ENCODE peak calls at places on chromosome 3, in ten cellular contexts. Z is Peyer's patch, N is foreskin fibroblast, H is BJ, K is fibroblast of mammary gland, U is astrocyte of the spinal cord, W is WERI-Rb-1, T is gastrocnemius medialis, P is endodermal cell, D is left ventricle myocardium inferior. F is an unnamed sample.

GRCh38 chr3:128011140-128011539 is 41.1 kb upstream of the SEC61A1 start:
- DNase-seq in Z (no peak), N (no peak), H (no peak), K (peak), U (peak), W (peak), T (no peak), P (peak), D (no peak), F (peak)

GRCh38 chr3:177827517-177828249 is 630.4 kb upstream of the TBL1XR1 start:
- DNase-seq in Z (no peak), N (peak), H (peak), K (peak), U (peak), W (no peak), T (no peak), P (no peak), D (no peak), F (peak)

GRCh38 chr3:99970198-99970597 is 144.1 kb downstream of the FILIP1L start:
- DNase-seq in Z (no peak), N (no peak), H (no peak), K (no peak), U (no peak), W (no peak), T (no peak), P (no peak), D (no peak), F (no peak)

GRCh38 chr3:6721496-6721895 is 139.4 kb upstream of the GRM7 start:
- DNase-seq in Z (no peak), N (no peak), H (no peak), K (no peak), U (no peak), W (no peak), T (no peak), P (no peak), D (no peak), F (no peak)

GRCh38 chr3:9080165-9080564 is 116.9 kb upstream of the RAD18 start:
- DNase-seq in Z (no peak), N (no peak), H (no peak), K (peak), U (no peak), W (no peak), T (no peak), P (no peak), D (no peak), F (no peak)

GRCh38 chr3:113275876-113276580 is 64.7 kb downstream of the BOC start:
- DNase-seq in Z (peak), N (peak), H (no peak), K (peak), U (peak), W (peak), T (peak), P (peak), D (peak), F (peak)

GRCh38 chr3:146709969-146710368 is 104.8 kb upstream of the PLSCR5 start:
- DNase-seq in Z (no peak), N (no peak), H (no peak), K (peak), U (no peak), W (no peak), T (no peak), P (no peak), D (no peak), F (peak)

GRCh38 chr3:110341047-110341446 is 730.6 kb upstream of the NECTIN3 start:
- DNase-seq in Z (no peak), N (peak), H (peak), K (peak), U (peak), W (no peak), T (no peak), P (no peak), D (no peak), F (peak)

GRCh38 chr3:81744366-81744765 is 17.1 kb downstream of the GBE1 start:
- DNase-seq in Z (no peak), N (peak), H (peak), K (peak), U (peak), W (no peak), T (peak), P (no peak), D (no peak), F (peak)

GRCh38 chr3:141246958-141247301 is 15.3 kb downstream of the PXYLP1 start:
- DNase-seq in Z (no peak), N (no peak), H (no peak), K (no peak), U (no peak), W (no peak), T (no peak), P (peak), D (no peak), F (no peak)

GRCh38 chr3:28294667-28295413 is 53.4 kb downstream of the CMC1 start:
- DNase-seq in Z (no peak), N (no peak), H (no peak), K (no peak), U (no peak), W (no peak), T (no peak), P (no peak), D (no peak), F (no peak)

GRCh38 chr3:17111556-17111955 is 226.8 kb downstream of the PLCL2 start:
- DNase-seq in Z (no peak), N (peak), H (no peak), K (peak), U (no peak), W (no peak), T (no peak), P (no peak), D (no peak), F (no peak)

GRCh38 chr3:60645801-60646200 is 605.5 kb downstream of the FHIT start:
- DNase-seq in Z (no peak), N (no peak), H (no peak), K (no peak), U (no peak), W (no peak), T (no peak), P (no peak), D (no peak), F (peak)

GRCh38 chr3:64343692-64344440 is 118.6 kb upstream of the PRICKLE2 start:
- DNase-seq in Z (no peak), N (peak), H (no peak), K (peak), U (peak), W (no peak), T (no peak), P (peak), D (no peak), F (peak)

GRCh38 chr3:8848696-8849131 is 79.3 kb upstream of the OXTR start:
- DNase-seq in Z (no peak), N (peak), H (no peak), K (peak), U (peak), W (no peak), T (no peak), P (peak), D (no peak), F (peak)

GRCh38 chr3:186869253-186870235 is 27.0 kb downstream of the ADIPOQ start:
- DNase-seq in Z (no peak), N (no peak), H (no peak), K (peak), U (peak), W (no peak), T (no peak), P (no peak), D (no peak), F (no peak)

GRCh38 chr3:42667523-42668402 is 14.3 kb downstream of the ZBTB47 start:
- DNase-seq in Z (no peak), N (no peak), H (no peak), K (peak), U (no peak), W (peak), T (peak), P (peak), D (no peak), F (peak)

GRCh38 chr3:185059766-185060165 is 93.1 kb downstream of the C3orf70 start:
- DNase-seq in Z (no peak), N (no peak), H (no peak), K (no peak), U (no peak), W (no peak), T (peak), P (no peak), D (no peak), F (no peak)

GRCh38 chr3:171862993-171863521 is 19.9 kb downstream of the TMEM212 start:
- DNase-seq in Z (no peak), N (no peak), H (peak), K (no peak), U (peak), W (no peak), T (no peak), P (peak), D (no peak), F (peak)

GRCh38 chr3:195442573-195443390 is at the start of gene ACAP2:
- DNase-seq in Z (peak), N (peak), H (peak), K (peak), U (peak), W (peak), T (peak), P (peak), D (peak), F (peak)

GRCh38 chr3:195445885-195446284 is 3.1 kb upstream of the ACAP2 start:
- DNase-seq in Z (no peak), N (no peak), H (no peak), K (no peak), U (no peak), W (no peak), T (no peak), P (no peak), D (no peak), F (no peak)

GRCh38 chr3:195441476-195441970 is 1.3 kb downstream of the ACAP2 start:
- DNase-seq in Z (no peak), N (no peak), H (no peak), K (no peak), U (peak), W (no peak), T (no peak), P (no peak), D (no peak), F (peak)

GRCh38 chr3:195441971-195442572 is 748 bp downstream of the ACAP2 start:
- DNase-seq in Z (peak), N (peak), H (no peak), K (peak), U (peak), W (peak), T (peak), P (peak), D (peak), F (peak)

DNA sequence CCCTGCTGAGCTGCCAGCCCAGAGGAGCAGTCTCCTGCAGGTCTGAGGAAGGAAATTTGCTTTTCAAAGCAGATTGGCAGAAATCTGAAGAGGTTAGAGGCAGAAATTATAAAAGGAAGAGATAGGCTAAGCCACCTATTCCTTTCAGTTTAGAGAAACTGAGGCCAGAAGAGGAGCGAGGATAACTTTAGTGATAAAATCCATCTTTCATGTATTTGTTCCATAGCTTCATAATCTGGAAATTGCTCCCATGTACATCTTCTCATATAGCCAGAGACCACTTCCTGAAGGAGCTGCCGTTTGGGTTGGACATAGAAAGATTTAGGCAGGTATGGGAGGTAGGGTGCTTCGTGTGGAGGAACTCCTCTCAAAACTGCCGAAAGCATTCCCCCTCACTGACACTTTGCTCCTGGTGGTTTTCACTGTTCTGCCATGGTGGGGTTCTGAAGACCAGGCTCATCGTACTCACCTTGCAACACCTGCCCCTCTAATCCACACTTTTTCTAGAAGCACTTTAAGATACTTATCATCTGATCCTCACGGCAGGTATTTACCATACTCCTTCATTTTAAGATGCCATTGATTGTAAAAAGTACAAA is 670 bp upstream of the ACAP2 start:
- DNase-seq in Z (no peak), N (no peak), H (no peak), K (no peak), U (no peak), W (no peak), T (no peak), P (peak), D (no peak), F (no peak)
- H3K4me3 ChIP-seq in Z (peak), N (peak), H (no peak), K (peak), U (peak), W (peak), T (peak), P (peak), D (peak), F (peak)

GRCh38 chr3:66567066-66567465 is 66.2 kb upstream of the LRIG1 start:
- DNase-seq in Z (no peak), N (peak), H (no peak), K (peak), U (peak), W (no peak), T (no peak), P (no peak), D (no peak), F (no peak)
- TF ChIP-seq CTCF in Z (no peak), N (no peak), H (no peak), K (no peak), U (no peak), W (no peak), T (no peak), P (no peak), D (no peak), F (no peak)

GRCh38 chr3:117218709-117219108 is 509.1 kb downstream of the TUSC7 start:
- DNase-seq in Z (no peak), N (no peak), H (no peak), K (no peak), U (no peak), W (no peak), T (no peak), P (no peak), D (no peak), F (no peak)
- H3K4me3 ChIP-seq in Z (no peak), N (no peak), H (no peak), K (no peak), U (no peak), W (no peak), T (no peak), P (no peak), D (no peak), F (no peak)

DNA sequence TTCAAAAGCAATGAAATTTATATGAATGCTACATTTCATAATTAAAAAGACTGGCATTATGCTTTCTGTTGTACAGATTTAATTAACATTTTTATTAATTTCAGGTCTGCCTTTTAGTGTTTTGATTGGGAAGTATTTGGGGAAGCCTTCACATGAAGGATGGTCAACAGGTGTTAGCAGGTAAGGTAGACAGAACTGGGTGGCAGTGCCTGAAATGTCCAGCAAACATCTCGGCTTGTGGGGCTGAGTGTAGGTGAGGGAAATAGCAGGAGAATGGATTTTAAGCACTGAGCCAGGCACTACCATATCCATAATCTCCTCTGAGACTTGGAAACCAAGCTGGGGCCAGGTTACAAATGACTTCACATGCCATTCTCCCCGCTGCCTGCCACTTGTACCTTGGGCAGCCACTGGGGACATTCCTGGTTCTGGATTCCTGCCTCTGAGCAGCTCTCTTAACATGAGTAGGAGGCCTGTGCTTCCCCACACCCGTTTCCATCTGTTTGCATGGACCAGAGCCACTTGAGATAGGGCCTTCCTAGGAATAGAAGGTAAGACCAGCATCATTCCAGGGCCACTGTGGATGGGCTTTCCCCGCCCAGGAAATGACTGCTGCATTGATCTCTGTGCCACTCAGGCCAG is 125.9 kb upstream of the HES1 start:
- DNase-seq in Z (no peak), N (no peak), H (no peak), K (no peak), U (no peak), W (no peak), T (no peak), P (peak), D (no peak), F (no peak)
- TF ChIP-seq CTCF in Z (no peak), N (no peak), H (no peak), K (no peak), U (no peak), W (no peak), T (no peak), P (peak), D (peak), F (no peak)

GRCh38 chr3:181610083-181610972 is 101.4 kb upstream of the SOX2 start:
- DNase-seq in Z (no peak), N (no peak), H (no peak), K (no peak), U (peak), W (no peak), T (no peak), P (no peak), D (no peak), F (no peak)
- H3K4me3 ChIP-seq in Z (no peak), N (no peak), H (no peak), K (no peak), U (no peak), W (no peak), T (no peak), P (no peak), D (no peak), F (no peak)

DNA sequence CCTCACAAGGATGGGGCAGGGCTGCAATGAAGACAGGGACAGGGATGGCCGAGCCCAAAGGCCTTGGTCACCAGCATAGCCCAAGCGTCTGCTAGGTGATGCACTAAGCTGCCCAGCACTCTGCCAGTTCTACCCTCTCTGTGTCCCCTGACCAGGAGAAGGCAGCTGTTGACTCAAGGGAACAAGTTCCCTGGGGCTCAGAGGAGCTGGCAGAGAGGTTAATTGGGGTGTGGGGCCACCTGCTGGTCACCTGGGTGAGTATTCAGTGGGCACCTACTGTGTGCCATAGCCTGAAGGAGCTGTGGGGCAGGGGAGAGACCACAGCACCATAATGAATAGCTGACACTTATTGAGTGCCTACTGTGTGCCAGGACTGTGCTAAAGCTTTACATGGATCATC is 22.0 kb upstream of the DOCK3 start:
- DNase-seq in Z (peak), N (no peak), H (no peak), K (peak), U (no peak), W (peak), T (peak), P (peak), D (peak), F (no peak)
- TF ChIP-seq CTCF in Z (peak), N (peak), H (peak), K (peak), U (peak), W (peak), T (peak), P (peak), D (peak), F (peak)

GRCh38 chr3:169509780-169510179 is 153.7 kb downstream of the MECOM start:
- DNase-seq in Z (no peak), N (no peak), H (no peak), K (no peak), U (no peak), W (peak), T (no peak), P (no peak), D (no peak), F (no peak)
- H3K4me3 ChIP-seq in Z (no peak), N (no peak), H (no peak), K (no peak), U (no peak), W (peak), T (no peak), P (no peak), D (no peak), F (no peak)

GRCh38 chr3:38793721-38794120 is 22.3 kb downstream of the SCN10A start:
- DNase-seq in Z (no peak), N (no peak), H (no peak), K (no peak), U (no peak), W (no peak), T (no peak), P (no peak), D (no peak), F (no peak)

GRCh38 chr3:38792983-38793382 is 23.0 kb downstream of the SCN10A start:
- DNase-seq in Z (no peak), N (no peak), H (no peak), K (no peak), U (no peak), W (no peak), T (no peak), P (no peak), D (no peak), F (no peak)
- TF ChIP-seq CTCF in Z (no peak), N (no peak), H (no peak), K (no peak), U (no peak), W (no peak), T (no peak), P (no peak), D (no peak), F (no peak)

F was measured in AG10803.